ENCODE peak calls at places on chromosomes 4 and X, in nine cellular contexts. X is putamen, O is aorta, Y is HT1080, L is mammary epithelial cell, Q is NCI-H460, H is endodermal cell, T is AG08396, N is C1 segment of cervical spinal cord. J is an unnamed sample.

GRCh38 chrX:76657499-76657898 is 230.0 kb downstream of the MAGEE1 start:
- DNase-seq in Y (no peak), O (no peak), X (no peak), Q (no peak), N (no peak), T (no peak), L (no peak), H (no peak), J (no peak)

GRCh38 chrX:15820106-15821073 is 30.1 kb downstream of the ZRSR2 start:
- DNase-seq in L (no peak), N (no peak), O (no peak), H (no peak), X (no peak), T (peak; percentile 64), Y (peak; percentile 0), Q (no peak), J (no peak)

GRCh38 chrX:87663421-87663820 is 145.8 kb downstream of the KLHL4 start:
- DNase-seq in Y (no peak), N (no peak), T (no peak), Q (no peak), L (peak; percentile 13), X (peak; percentile 28), H (no peak), O (no peak), J (no peak)

GRCh38 chrX:1464282-1465131 is 11.8 kb upstream of the ASMTL start:
- DNase-seq in N (no peak), O (peak; percentile 61), T (no peak), Y (no peak), H (no peak), Q (no peak), X (no peak), L (no peak), J (peak; percentile 57)

GRCh38 chr4:84324850-84325249 is 174.2 kb downstream of the NKX6-1 start:
- DNase-seq in X (no peak), H (peak; percentile 50), L (no peak), O (no peak), Y (peak; percentile 10), N (peak; percentile 58), Q (no peak), T (no peak), J (no peak)

GRCh38 chr4:36281384-36282106 is at the start of gene DTHD1:
- DNase-seq in H (no peak), L (peak; percentile 68), T (no peak), O (no peak), N (no peak), X (no peak), Y (no peak), Q (peak; percentile 13), J (no peak)

GRCh38 chr4:170248576-170248975 is 158.8 kb upstream of the AADAT start:
- DNase-seq in T (no peak), N (no peak), L (peak; percentile 83), Y (peak; percentile 76), Q (no peak), O (no peak), H (no peak), X (no peak), J (no peak)

GRCh38 chrX:72307646-72308051 is 1.9 kb upstream of the CITED1 start:
- DNase-seq in H (no peak), N (no peak), O (no peak), L (no peak), Q (no peak), Y (no peak), T (no peak), X (no peak), J (no peak)

GRCh38 chr4:103996637-103997036 is 276.9 kb upstream of the TACR3 start:
- DNase-seq in N (peak; percentile 0), Q (peak; percentile 51), O (no peak), Y (peak; percentile 94), H (peak; percentile 86), T (peak; percentile 4), X (peak; percentile 10), L (peak; percentile 94), J (no peak)

GRCh38 chrX:56503941-56504673 is 59.3 kb upstream of the UBQLN2 start:
- DNase-seq in X (no peak), Q (no peak), N (no peak), O (no peak), H (no peak), T (no peak), Y (peak; percentile 2), L (peak; percentile 81), J (no peak)

GRCh38 chrX:132958086-132958703 is at the start of gene HS6ST2:
- DNase-seq in O (peak; percentile 76), L (no peak), Q (no peak), X (no peak), H (peak; percentile 75), N (no peak), T (no peak), Y (no peak), J (peak; percentile 61)

GRCh38 chrX:17549005-17549685 is 174.1 kb downstream of the NHS start:
- DNase-seq in L (no peak), T (no peak), X (no peak), Y (no peak), O (no peak), H (peak; percentile 54), N (no peak), Q (no peak), J (no peak)

GRCh38 chrX:66988331-66988730 is 349.5 kb upstream of the EDA2R start:
- DNase-seq in H (no peak), N (no peak), T (no peak), Q (no peak), O (no peak), Y (no peak), X (no peak), L (no peak), J (no peak)

GRCh38 chrX:10156199-10157031 is at the start of gene CLCN4:
- DNase-seq in H (peak; percentile 82), T (peak; percentile 64), X (peak; percentile 82), L (no peak), Y (no peak), O (peak; percentile 88), Q (peak; percentile 33), N (peak; percentile 53), J (peak; percentile 87)

GRCh38 chr4:159446266-159446976 is 343.5 kb downstream of the RAPGEF2 start:
- DNase-seq in T (peak; percentile 64), Y (peak; percentile 72), N (no peak), L (peak; percentile 68), H (peak; percentile 81), X (peak; percentile 73), Q (peak; percentile 65), O (no peak), J (no peak)

GRCh38 chrX:19566359-19567141 is 51.2 kb upstream of the MAP3K15 start:
- DNase-seq in O (no peak), T (no peak), Y (no peak), Q (no peak), X (no peak), H (no peak), L (no peak), N (no peak), J (no peak)

GRCh38 chr4:139509727-139510410 is 46.1 kb downstream of the SETD7 start:
- DNase-seq in O (no peak), X (no peak), T (no peak), Q (no peak), H (peak; percentile 80), Y (no peak), L (no peak), N (no peak), J (no peak)

GRCh38 chrX:134538316-134538715 is 78.4 kb downstream of the HPRT1 start:
- DNase-seq in X (no peak), T (no peak), L (no peak), Q (no peak), H (no peak), N (no peak), O (no peak), Y (no peak), J (no peak)

GRCh38 chr4:136241221-136241986 is 1290.9 kb downstream of the PCDH18 start:
- DNase-seq in H (no peak), L (peak; percentile 2), Q (no peak), Y (peak; percentile 24), X (no peak), T (no peak), N (no peak), O (no peak), J (no peak)

GRCh38 chr4:17174751-17175150 is 276.3 kb upstream of the LDB2 start:
- DNase-seq in L (no peak), H (no peak), Y (no peak), X (no peak), Q (no peak), N (no peak), T (no peak), O (no peak), J (no peak)

GRCh38 chr4:154836513-154836912 is 55.4 kb downstream of the RBM46 start:
- DNase-seq in Y (no peak), Q (no peak), T (no peak), N (no peak), L (no peak), H (no peak), X (no peak), O (no peak), J (no peak)

GRCh38 chrX:107574054-107574683 is 54.1 kb upstream of the PRPS1 start:
- DNase-seq in L (peak; percentile 73), Y (peak; percentile 50), T (no peak), H (no peak), O (no peak), N (no peak), X (no peak), Q (no peak), J (no peak)

GRCh38 chr4:6892190-6892908 is 17.3 kb upstream of the TBC1D14 start:
- DNase-seq in H (peak; percentile 77), L (no peak), N (no peak), T (peak; percentile 69), Y (peak; percentile 61), X (no peak), Q (no peak), O (no peak), J (peak; percentile 69)

GRCh38 chrX:96314974-96315373 is 369.7 kb upstream of the DIAPH2 start:
- DNase-seq in L (peak; percentile 72), H (no peak), T (peak; percentile 20), Q (peak; percentile 3), Y (peak; percentile 92), O (no peak), X (peak; percentile 1), N (no peak), J (no peak)

GRCh38 chr4:31461425-31461824 is 741.3 kb downstream of the PCDH7 start:
- DNase-seq in Y (peak; percentile 84), O (no peak), L (peak; percentile 71), X (no peak), N (no peak), T (no peak), H (no peak), Q (peak; percentile 61), J (no peak)

J was measured in upper lobe of right lung.